ENCODE peak calls at places on chromosome 6, in four cellular contexts. E is kidney tubule cell, H is right atrium auricular region, M is AG04450. X is an unnamed sample.
A peak's percentile ranks its signal among the peaks of the same experiment; 100 is the strongest.

GRCh38 chr6:38750968-38751615 is 36.0 kb downstream of the DNAH8 start:
- DNase-seq in M (no peak), E (peak; percentile 86), H (no peak), X (no peak)

GRCh38 chr6:105780146-105780860 is 305.8 kb upstream of the PRDM1 start:
- DNase-seq in M (no peak), H (no peak), E (peak; percentile 71), X (no peak)

GRCh38 chr6:145070791-145071190 is 664.5 kb downstream of the EPM2A start:
- DNase-seq in E (peak; percentile 65), M (peak; percentile 46), H (no peak), X (no peak)

GRCh38 chr6:144158133-144158532 is 7.8 kb downstream of the STX11 start:
- DNase-seq in M (peak; percentile 29), H (peak; percentile 76), E (peak; percentile 82), X (peak; percentile 28)

GRCh38 chr6:43180985-43181384 is 1.0 kb upstream of the CUL9 start:
- DNase-seq in M (no peak), H (no peak), E (peak; percentile 14), X (no peak)

GRCh38 chr6:146224449-146224848 is 195.6 kb downstream of the GRM1 start:
- DNase-seq in M (no peak), H (no peak), E (no peak), X (no peak)

GRCh38 chr6:149014631-149015171 is 267.9 kb downstream of the UST start:
- DNase-seq in E (peak; percentile 41), H (no peak), M (no peak), X (no peak)

GRCh38 chr6:358432-358831 is 33.1 kb upstream of the IRF4 start:
- DNase-seq in H (no peak), E (no peak), M (no peak), X (no peak)

GRCh38 chr6:169566319-169566718 is 135.5 kb downstream of the WDR27 start:
- DNase-seq in H (no peak), E (no peak), M (no peak), X (no peak)